ENCODE peak calls at places on chromosomes 12 and 14, in six cellular contexts. P is left ventricle myocardium inferior; U is GM03348; X is Kasumi-1; W is esophagus squamous epithelium; Q is CD8-positive, alpha-beta memory T cell. Y is an unnamed sample.

GRCh38 chr12:62659457-62660295 is 193.1 kb downstream of the MON2 start:
- DNase-seq in P (no peak), U (no peak), X (no peak), W (no peak), Q (no peak), Y (no peak)

GRCh38 chr12:64943686-64944085 is 119.2 kb downstream of the TBC1D30 start:
- DNase-seq in P (no peak), U (no peak), X (no peak), W (no peak), Q (no peak), Y (no peak)

GRCh38 chr12:39612250-39612649 is 7.4 kb downstream of the ABCD2 start:
- DNase-seq in P (no peak), U (no peak), X (no peak), W (no peak), Q (no peak), Y (no peak)

GRCh38 chr12:85448548-85449139 is 168.6 kb downstream of the ALX1 start:
- DNase-seq in P (no peak), U (peak; percentile 9), X (peak; percentile 28), W (no peak), Q (no peak), Y (no peak)

GRCh38 chr12:93616584-93617101 is 44.2 kb downstream of the SOCS2 start:
- DNase-seq in P (no peak), U (no peak), X (no peak), W (no peak), Q (no peak), Y (no peak)

GRCh38 chr12:129594098-129594497 is 309.7 kb downstream of the TMEM132D start:
- DNase-seq in P (no peak), U (no peak), X (no peak), W (no peak), Q (no peak), Y (no peak)

GRCh38 chr14:35215110-35215872 is 76.9 kb upstream of the PSMA6 start:
- DNase-seq in P (no peak), U (peak; percentile 68), X (peak; percentile 31), W (no peak), Q (no peak), Y (no peak)

GRCh38 chr14:25049559-25050493 is at the start of gene STXBP6:
- DNase-seq in P (peak; percentile 84), U (peak; percentile 88), X (peak; percentile 59), W (no peak), Q (no peak), Y (peak; percentile 74)

GRCh38 chr12:120010661-120011230 is 21.7 kb downstream of the BICDL1 start:
- DNase-seq in P (no peak), U (no peak), X (no peak), W (no peak), Q (no peak), Y (no peak)

GRCh38 chr14:34235635-34236300 is 226.3 kb downstream of the SPTSSA start:
- DNase-seq in P (no peak), U (no peak), X (no peak), W (no peak), Q (no peak), Y (no peak)

GRCh38 chr14:30558675-30559555 is at the start of gene G2E3:
- DNase-seq in P (peak; percentile 86), U (peak; percentile 96), X (peak; percentile 90), W (peak; percentile 25), Q (peak; percentile 83), Y (peak; percentile 85)

GRCh38 chr14:90177537-90178189 is 78.7 kb upstream of the PSMC1 start:
- DNase-seq in P (no peak), U (no peak), X (no peak), W (no peak), Q (no peak), Y (no peak)

GRCh38 chr12:25829192-25829591 is 129.3 kb upstream of the RASSF8 start:
- DNase-seq in P (no peak), U (peak; percentile 86), X (no peak), W (no peak), Q (no peak), Y (no peak)

GRCh38 chr14:83044001-83044400 is 1510.3 kb upstream of the SEL1L start:
- DNase-seq in P (no peak), U (no peak), X (no peak), W (no peak), Q (no peak), Y (no peak)

Y was measured in heart right ventricle.